ENCODE peak calls at places on chromosomes 1 and 21, in four cellular contexts. D is neural progenitor cell, E is GM23248, P is breast epithelium. Q is an unnamed sample.

GRCh38 chr1:221945669-221946068 is 203.8 kb upstream of the DUSP10 start:
- DNase-seq in E (no peak), D (no peak), P (no peak), Q (no peak)

GRCh38 chr1:143698016-143698415 is 273.8 kb downstream of the FAM72C start:
- DNase-seq in D (no peak), E (peak; percentile 5), P (no peak), Q (peak; percentile 70)

GRCh38 chr21:29096619-29097018 is 23.2 kb upstream of the CCT8 start:
- DNase-seq in P (no peak), E (no peak), D (no peak), Q (no peak)

GRCh38 chr1:25167269-25168192 is 64.8 kb downstream of the SYF2 start:
- DNase-seq in P (peak; percentile 84), D (no peak), E (no peak), Q (no peak)

GRCh38 chr1:56050911-56051310 is 528.5 kb downstream of the PLPP3 start:
- DNase-seq in P (no peak), D (no peak), E (no peak), Q (no peak)

GRCh38 chr1:52253421-52253820 is 111.5 kb downstream of the ZFYVE9 start:
- DNase-seq in D (no peak), E (no peak), P (no peak), Q (no peak)

GRCh38 chr1:77467196-77467595 is 185.4 kb downstream of the AK5 start:
- DNase-seq in D (no peak), P (no peak), E (no peak), Q (no peak)

GRCh38 chr1:116904791-116905320 is 4.9 kb upstream of the PTGFRN start:
- DNase-seq in P (no peak), E (peak; percentile 50), D (no peak), Q (no peak)

GRCh38 chr1:58573705-58574591 is 3.1 kb downstream of the TACSTD2 start:
- DNase-seq in E (no peak), D (no peak), P (no peak), Q (no peak)

GRCh38 chr1:1327291-1327690 is 2.7 kb downstream of the CPTP start:
- DNase-seq in E (no peak), P (no peak), D (no peak), Q (no peak)

GRCh38 chr21:43027846-43028731 is 47.5 kb downstream of the CBS start:
- DNase-seq in D (no peak), P (no peak), E (no peak), Q (no peak)

GRCh38 chr1:37860346-37860666 is 914 bp upstream of the MTF1 start:
- DNase-seq in P (no peak), E (no peak), D (no peak), Q (no peak)

GRCh38 chr1:42937141-42937696 is 21.4 kb downstream of the SLC2A1 start:
- DNase-seq in E (peak; percentile 80), D (no peak), P (no peak), Q (no peak)

GRCh38 chr1:93997756-93998155 is 88.5 kb upstream of the GCLM start:
- DNase-seq in E (no peak), D (no peak), P (no peak), Q (no peak)

GRCh38 chr1:153422450-153423068 is 6.2 kb downstream of the S100A7A start:
- DNase-seq in P (no peak), D (peak; percentile 85), E (peak; percentile 62), Q (peak; percentile 87)

GRCh38 chr1:7299329-7299799 is 471.7 kb upstream of the VAMP3 start:
- DNase-seq in D (peak; percentile 55), E (peak; percentile 97), P (peak; percentile 30), Q (peak; percentile 71)

DNA sequence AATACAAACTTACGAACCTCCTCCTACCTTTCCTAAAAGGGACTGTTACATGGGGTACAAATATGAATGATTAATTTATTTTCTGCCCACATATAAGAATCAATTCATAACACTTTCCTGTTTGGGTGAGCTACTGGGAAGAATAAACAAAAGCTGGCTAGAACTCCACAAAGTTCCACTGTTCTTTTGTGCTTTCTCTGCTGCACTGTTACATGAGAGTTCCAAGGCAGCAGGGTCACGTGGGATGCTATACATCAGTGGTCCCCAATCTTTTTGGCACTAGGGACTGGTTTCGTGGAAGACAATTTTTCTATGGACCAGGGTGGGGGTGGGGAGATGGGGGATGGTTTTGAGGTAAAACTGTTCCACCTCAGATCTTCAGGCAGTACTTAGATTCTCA is 2.2 kb upstream of the ANGPTL7 start:
- DNase-seq in D (no peak), E (no peak), P (no peak), Q (no peak)
- H3K27ac ChIP-seq in D (no peak overlapping the region), E (no peak overlapping the region), P (no peak overlapping the region), Q (no peak overlapping the region)

DNA sequence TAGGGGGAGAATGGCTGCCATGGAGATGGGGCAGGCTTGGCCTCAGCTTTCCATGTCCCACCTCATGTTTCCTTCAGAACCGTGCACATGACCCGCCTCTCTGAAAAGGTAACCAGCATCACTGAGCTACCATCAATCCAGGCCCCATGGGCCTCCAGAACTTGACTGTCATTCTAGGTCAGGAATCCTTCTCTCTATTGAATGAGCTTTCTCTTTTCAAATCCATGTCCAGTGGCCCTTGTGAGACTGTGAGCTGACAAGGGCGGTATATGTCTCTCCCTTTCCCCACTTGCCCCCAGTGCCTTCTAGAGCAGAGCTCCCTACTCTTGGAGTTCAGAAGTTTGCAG is 4.4 kb downstream of the CSRP1 start:
- DNase-seq in P (peak; percentile 18), E (peak; percentile 0), D (no peak), Q (peak; percentile 45)
- H3K4me1 ChIP-seq in P (peaks cover 25% of the 10 kb centered on the region), E (peaks cover 58% of the 10 kb centered on the region), D (peaks cover 43% of the 10 kb centered on the region), Q (peaks cover 38% of the 10 kb centered on the region)

GRCh38 chr1:229208481-229208880 is 62.4 kb upstream of the RAB4A start:
- DNase-seq in P (no peak), E (no peak), D (no peak), Q (no peak)
- H3K27ac ChIP-seq in P (no peak overlapping the region), E (no peak overlapping the region), D (no peak overlapping the region), Q (no peak overlapping the region)

GRCh38 chr1:206664740-206665139 is 20.0 kb upstream of the MAPKAPK2 start:
- DNase-seq in P (no peak), D (no peak), E (no peak), Q (peak; percentile 62)
- H3K4me1 ChIP-seq in P (no peaks in the 10 kb centered on the region), D (no peaks in the 10 kb centered on the region), E (no peaks in the 10 kb centered on the region), Q (peaks cover 13% of the 10 kb centered on the region)

GRCh38 chr21:37073417-37074194 is 552 bp downstream of the TTC3 start:
- DNase-seq in D (peak; percentile 46), E (peak; percentile 75), P (peak; percentile 63), Q (peak; percentile 64)
- H3K27ac ChIP-seq in D (no peak overlapping the region), E (peak overlapping the region; percentile 97), P (peak overlapping the region; percentile 99), Q (peak overlapping the region; percentile 63)

DNA sequence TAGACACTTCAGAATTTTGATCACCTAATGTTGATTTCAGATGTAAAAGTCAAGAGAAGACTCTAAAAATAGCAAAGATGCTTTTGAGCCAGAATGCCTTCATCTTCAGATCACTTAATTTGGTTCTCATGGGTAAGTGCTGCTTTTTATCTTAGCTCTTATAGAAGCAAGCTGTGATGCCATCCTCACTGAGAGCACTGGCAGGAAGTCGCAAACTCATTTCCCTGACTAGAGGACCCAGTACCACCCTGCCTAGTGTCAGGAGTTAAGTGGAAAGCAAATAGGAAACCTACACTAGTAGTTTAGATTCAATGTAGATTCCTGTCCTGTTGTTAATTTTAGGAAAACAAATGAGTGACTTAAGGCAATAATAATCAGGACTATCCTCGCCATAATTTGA is 12.1 kb downstream of the IFNAR2 start:
- DNase-seq in D (no peak), E (no peak), P (no peak), Q (no peak)
- H3K4me1 ChIP-seq in D (peaks cover 19% of the 10 kb centered on the region), E (peaks cover 5% of the 10 kb centered on the region), P (no peaks in the 10 kb centered on the region), Q (peaks cover 10% of the 10 kb centered on the region)

GRCh38 chr1:230992100-230992774 is 13.3 kb downstream of the ARV1 start:
- DNase-seq in P (no peak), D (no peak), E (no peak), Q (no peak)
- H3K27ac ChIP-seq in P (no peak overlapping the region), D (no peak overlapping the region), E (no peak overlapping the region), Q (no peak overlapping the region)

GRCh38 chr1:185720633-185721272 is 13.4 kb upstream of the HMCN1 start:
- DNase-seq in P (no peak), D (peak; percentile 22), E (peak; percentile 63), Q (no peak)

GRCh38 chr1:185716095-185716494 is 18.1 kb upstream of the HMCN1 start:
- DNase-seq in P (no peak), E (no peak), D (no peak), Q (no peak)

GRCh38 chr1:185721553-185721952 is 12.6 kb upstream of the HMCN1 start:
- DNase-seq in D (no peak), P (no peak), E (peak; percentile 6), Q (no peak)

GRCh38 chr1:185719021-185719420 is 15.2 kb upstream of the HMCN1 start:
- DNase-seq in E (peak; percentile 96), D (peak; percentile 55), P (peak; percentile 30), Q (no peak)
- H3K4me1 ChIP-seq in E (peaks cover 29% of the 10 kb centered on the region), D (no peaks in the 10 kb centered on the region), P (no peaks in the 10 kb centered on the region), Q (no peaks in the 10 kb centered on the region)

DNA sequence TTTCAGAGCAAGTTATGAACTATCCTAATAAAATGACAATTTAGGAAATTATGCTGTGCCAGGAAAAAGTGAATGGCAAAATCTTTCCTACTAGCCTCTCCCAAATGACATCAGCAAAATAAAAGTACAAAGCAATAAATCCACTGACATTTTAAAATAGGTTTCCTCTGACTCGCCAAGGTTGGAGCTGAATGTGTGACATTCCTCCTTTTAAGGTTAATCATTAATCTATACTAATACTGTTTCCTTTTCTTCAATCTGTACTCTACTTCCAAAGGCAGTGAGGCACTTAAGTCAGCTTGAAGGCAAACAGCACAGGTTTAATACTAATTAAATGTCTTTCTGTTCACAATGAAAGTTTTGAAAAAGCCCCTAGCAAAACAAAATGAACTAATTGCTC is 15.7 kb downstream of the RNF19B start:
- DNase-seq in P (no peak), D (no peak), E (peak; percentile 59), Q (no peak)
- H3K27ac ChIP-seq in P (no peak overlapping the region), D (no peak overlapping the region), E (peak overlapping the region; percentile 24), Q (no peak overlapping the region)

DNA sequence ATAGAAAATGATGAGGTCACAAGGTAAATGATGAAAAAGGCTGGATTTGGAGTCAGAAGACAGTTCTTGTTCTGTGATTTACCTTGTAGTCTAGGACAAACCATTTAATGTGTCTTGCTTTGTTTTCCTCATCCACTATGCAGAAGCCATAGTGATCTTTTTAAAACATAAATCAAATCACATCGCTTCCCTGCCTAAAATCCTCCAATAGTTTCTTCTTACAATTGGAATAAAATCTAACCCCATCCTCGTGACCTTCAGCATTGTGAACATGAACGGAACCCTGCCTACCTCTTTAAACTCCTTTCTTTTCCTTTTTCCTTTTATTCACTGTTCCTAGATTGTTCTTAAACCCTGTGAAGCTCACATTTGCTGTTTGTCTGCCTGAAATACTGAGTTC is 204.9 kb upstream of the SAMSN1 start:
- DNase-seq in E (no peak), P (no peak), D (no peak), Q (no peak)
- H3K4me1 ChIP-seq in E (no peaks in the 10 kb centered on the region), P (no peaks in the 10 kb centered on the region), D (no peaks in the 10 kb centered on the region), Q (no peaks in the 10 kb centered on the region)